ENCODE peak calls at places on chromosome 14, in five cellular contexts. R is astrocyte of the spinal cord, T is mesothelial cell of epicardium, K is brain pericyte, F is upper lobe of right lung. J is an unnamed sample.
A peak's percentile ranks its signal among the peaks of the same experiment; 100 is the strongest.

GRCh38 chr14:97697772-97698171 is 900.6 kb downstream of the VRK1 start:
- DNase-seq in R (no peak), T (no peak), K (no peak), F (no peak), J (no peak)

GRCh38 chr14:39467889-39468524 is 35.8 kb upstream of the FBXO33 start:
- DNase-seq in R (peak; percentile 43), T (no peak), K (no peak), F (no peak), J (no peak)

GRCh38 chr14:54737132-54737711 is 165.4 kb downstream of the GCH1 start:
- DNase-seq in R (peak; percentile 73), T (no peak), K (no peak), F (no peak), J (no peak)

GRCh38 chr14:77158175-77158908 is 16.8 kb upstream of the ZDHHC22 start:
- DNase-seq in R (peak; percentile 47), T (no peak), K (no peak), F (no peak), J (no peak)

GRCh38 chr14:92728781-92729364 is 19.6 kb downstream of the LGMN start:
- DNase-seq in R (peak; percentile 30), T (no peak), K (no peak), F (no peak), J (no peak)

GRCh38 chr14:99860219-99860618 is 67.0 kb downstream of the EML1 start:
- DNase-seq in R (no peak), T (no peak), K (no peak), F (no peak), J (no peak)

GRCh38 chr14:72675126-72675525 is 218.8 kb downstream of the DPF3 start:
- DNase-seq in R (no peak), T (no peak), K (no peak), F (no peak), J (no peak)

GRCh38 chr14:53327716-53328115 is 174.6 kb upstream of the DDHD1 start:
- DNase-seq in R (peak; percentile 67), T (no peak), K (no peak), F (no peak), J (no peak)

J was measured in right lobe of liver.